ENCODE peak calls at places on chromosomes 3 and 15, in seven cellular contexts. One of them, this sample, is unnamed.

GRCh38 chr3:180959691-180960090 is 29.8 kb downstream of the DNAJC19 start:
- DNase-seq in heart left ventricle: no peak
- DNase-seq in KG1: no peak
- DNase-seq in dorsolateral prefrontal cortex: no peak
- DNase-seq in PC-3: no peak
- DNase-seq in ovary: no peak
- DNase-seq in mesothelial cell of epicardium: no peak
- DNase-seq in this sample: no peak

GRCh38 chr15:78212546-78213424 is 21.6 kb downstream of the ACSBG1 start:
- DNase-seq in PC-3: peak
- DNase-seq in dorsolateral prefrontal cortex: peak
- DNase-seq in ovary: peak
- DNase-seq in KG1: no peak
- DNase-seq in heart left ventricle: peak
- DNase-seq in mesothelial cell of epicardium: no peak
- DNase-seq in this sample: peak

GRCh38 chr15:57496946-57497944 is 94.5 kb upstream of the MYZAP start:
- DNase-seq in KG1: no peak
- DNase-seq in dorsolateral prefrontal cortex: no peak
- DNase-seq in heart left ventricle: no peak
- DNase-seq in mesothelial cell of epicardium: no peak
- DNase-seq in ovary: no peak
- DNase-seq in PC-3: peak
- DNase-seq in this sample: no peak

GRCh38 chr3:81425198-81425868 is 336.1 kb downstream of the GBE1 start:
- DNase-seq in dorsolateral prefrontal cortex: no peak
- DNase-seq in ovary: no peak
- DNase-seq in PC-3: peak
- DNase-seq in mesothelial cell of epicardium: no peak
- DNase-seq in KG1: no peak
- DNase-seq in heart left ventricle: no peak
- DNase-seq in this sample: peak

GRCh38 chr3:117018622-117019021 is 309.0 kb downstream of the TUSC7 start:
- DNase-seq in dorsolateral prefrontal cortex: peak
- DNase-seq in KG1: no peak
- DNase-seq in heart left ventricle: no peak
- DNase-seq in mesothelial cell of epicardium: no peak
- DNase-seq in ovary: no peak
- DNase-seq in PC-3: no peak
- DNase-seq in this sample: no peak

GRCh38 chr15:41605566-41605965 is 46.6 kb downstream of the TYRO3 start:
- DNase-seq in mesothelial cell of epicardium: no peak
- DNase-seq in PC-3: no peak
- DNase-seq in dorsolateral prefrontal cortex: no peak
- DNase-seq in KG1: no peak
- DNase-seq in ovary: no peak
- DNase-seq in heart left ventricle: no peak
- DNase-seq in this sample: no peak

GRCh38 chr3:56801597-56802410 is at the start of gene ARHGEF3:
- DNase-seq in mesothelial cell of epicardium: peak
- DNase-seq in PC-3: peak
- DNase-seq in ovary: peak
- DNase-seq in dorsolateral prefrontal cortex: peak
- DNase-seq in KG1: peak
- DNase-seq in heart left ventricle: peak
- DNase-seq in this sample: peak

GRCh38 chr3:179769411-179770247 is 116.8 kb downstream of the USP13 start:
- DNase-seq in ovary: no peak
- DNase-seq in mesothelial cell of epicardium: no peak
- DNase-seq in PC-3: no peak
- DNase-seq in dorsolateral prefrontal cortex: no peak
- DNase-seq in heart left ventricle: no peak
- DNase-seq in KG1: no peak
- DNase-seq in this sample: peak

GRCh38 chr15:39455502-39455991 is 125.3 kb upstream of the THBS1 start:
- DNase-seq in ovary: no peak
- DNase-seq in dorsolateral prefrontal cortex: no peak
- DNase-seq in heart left ventricle: no peak
- DNase-seq in mesothelial cell of epicardium: no peak
- DNase-seq in PC-3: peak
- DNase-seq in KG1: no peak
- DNase-seq in this sample: no peak

GRCh38 chr15:88231909-88232308 is 24.6 kb downstream of the NTRK3 start:
- DNase-seq in KG1: no peak
- DNase-seq in PC-3: no peak
- DNase-seq in mesothelial cell of epicardium: no peak
- DNase-seq in ovary: no peak
- DNase-seq in heart left ventricle: no peak
- DNase-seq in dorsolateral prefrontal cortex: no peak
- DNase-seq in this sample: no peak

GRCh38 chr3:21561472-21561871 is 189.5 kb downstream of the ZNF385D start:
- DNase-seq in KG1: no peak
- DNase-seq in heart left ventricle: no peak
- DNase-seq in dorsolateral prefrontal cortex: no peak
- DNase-seq in ovary: no peak
- DNase-seq in PC-3: no peak
- DNase-seq in mesothelial cell of epicardium: no peak
- DNase-seq in this sample: no peak

GRCh38 chr3:169945313-169945712 is 21.3 kb upstream of the SEC62 start:
- DNase-seq in ovary: no peak
- DNase-seq in KG1: peak
- DNase-seq in PC-3: no peak
- DNase-seq in heart left ventricle: no peak
- DNase-seq in mesothelial cell of epicardium: no peak
- DNase-seq in dorsolateral prefrontal cortex: no peak
- DNase-seq in this sample: peak

This sample was measured in dermis blood vessel endothelial cell.